ENCODE peak calls at places on chromosomes 7 and 10, in ten cellular contexts. I is stromal cell of bone marrow; T is SK-N-SH; M is LoVo; A is stimulated activated CD8-positive, alpha-beta memory T cell treated with anti-CD3 and anti-CD28 coated beads, Interleukin-12 subunit alpha, Interleukin-12 subunit beta, amount 100 ng/mL, for 4 hours; P is right cardiac atrium; H is NCI-H345; N is HepG2; V is EL; J is spleen. S is an unnamed sample.

GRCh38 chr10:96047004-96047649 is 3.7 kb downstream of the CCNJ start:
- DNase-seq in I (no peak), T (no peak), M (no peak), A (no peak), P (no peak), H (no peak), N (peak; percentile 12), V (no peak), J (no peak), S (no peak)

GRCh38 chr7:114051871-114052324 is 133.1 kb upstream of the PPP1R3A start:
- DNase-seq in I (no peak), T (no peak), M (no peak), A (no peak), P (no peak), H (no peak), N (no peak), V (no peak), J (no peak), S (no peak)

GRCh38 chr10:131218811-131219583 is 92.5 kb downstream of the TCERG1L start:
- DNase-seq in I (no peak), T (no peak), M (no peak), A (no peak), P (peak; percentile 36), H (no peak), N (no peak), V (no peak), J (peak; percentile 71), S (no peak)

GRCh38 chr7:31308642-31309041 is 31.9 kb downstream of the NEUROD6 start:
- DNase-seq in I (no peak), T (no peak), M (no peak), A (no peak), P (no peak), H (no peak), N (no peak), V (no peak), J (no peak), S (no peak)

GRCh38 chr10:15585303-15585715 is 134.4 kb downstream of the ITGA8 start:
- DNase-seq in I (peak; percentile 31), T (peak; percentile 66), M (no peak), A (no peak), P (peak; percentile 77), H (no peak), N (peak; percentile 27), V (peak; percentile 73), J (peak; percentile 75), S (peak; percentile 45)

GRCh38 chr10:123552760-123553554 is 113.2 kb upstream of the GPR26 start:
- DNase-seq in I (no peak), T (no peak), M (no peak), A (no peak), P (no peak), H (no peak), N (no peak), V (no peak), J (no peak), S (no peak)

GRCh38 chr7:36984051-36984492 is 259.8 kb upstream of the AOAH start:
- DNase-seq in I (no peak), T (no peak), M (no peak), A (no peak), P (no peak), H (no peak), N (peak; percentile 86), V (no peak), J (no peak), S (peak; percentile 15)

GRCh38 chr10:101941871-101942270 is 98.3 kb upstream of the KCNIP2 start:
- DNase-seq in I (peak; percentile 11), T (no peak), M (no peak), A (no peak), P (no peak), H (no peak), N (no peak), V (peak; percentile 64), J (no peak), S (no peak)

GRCh38 chr7:125927556-125927955 is 997.9 kb upstream of the POT1 start:
- DNase-seq in I (no peak), T (no peak), M (no peak), A (no peak), P (no peak), H (peak; percentile 78), N (no peak), V (no peak), J (no peak), S (peak; percentile 12)

GRCh38 chr7:152072451-152072850 is 47.0 kb downstream of the GALNT11 start:
- DNase-seq in I (no peak), T (no peak), M (no peak), A (no peak), P (no peak), H (no peak), N (no peak), V (no peak), J (no peak), S (no peak)

GRCh38 chr10:124378817-124379510 is 39.8 kb downstream of the OAT start:
- DNase-seq in I (no peak), T (peak; percentile 11), M (peak; percentile 38), A (no peak), P (no peak), H (peak; percentile 71), N (no peak), V (no peak), J (no peak), S (no peak)

GRCh38 chr7:3082386-3082785 is 38.7 kb upstream of the CARD11 start:
- DNase-seq in I (no peak), T (no peak), M (no peak), A (no peak), P (no peak), H (no peak), N (no peak), V (no peak), J (no peak), S (no peak)

GRCh38 chr10:127918570-127918969 is 11.7 kb downstream of the PTPRE start:
- DNase-seq in I (no peak), T (peak; percentile 5), M (no peak), A (no peak), P (peak; percentile 77), H (no peak), N (no peak), V (no peak), J (no peak), S (no peak)

GRCh38 chr10:102134416-102134815 is 1.6 kb downstream of the PPRC1 start:
- DNase-seq in I (no peak), T (no peak), M (no peak), A (no peak), P (no peak), H (no peak), N (no peak), V (no peak), J (peak; percentile 56), S (no peak)